ENCODE peak calls at places on chromosomes 5 and 9, in ten cellular contexts. V is kidney tubule cell; Y is lower leg skin; S is left lobe of liver; X is natural killer cell; K is NCI-H1092 treated with DMSO at 0.1 percent for 48 hours; O is stimulated activated CD4-positive, alpha-beta T cell treated with anti-CD3 and anti-CD28 coated beads, Interleukin-4, amount 100 ng/mL, for 4 hours; B is KBM-7; W is heart left ventricle; Z is Caki2. U is an unnamed sample.

GRCh38 chr5:168822745-168823281 is 243.6 kb upstream of the PANK3 start:
- DNase-seq in V (peak), Y (no peak), S (no peak), X (no peak), K (no peak), O (no peak), B (no peak), W (no peak), Z (peak), U (no peak)

GRCh38 chr9:12875216-12875615 is 100.4 kb downstream of the LURAP1L start:
- DNase-seq in V (peak), Y (no peak), S (no peak), X (no peak), K (no peak), O (no peak), B (no peak), W (no peak), Z (peak), U (no peak)

GRCh38 chr5:142849880-142850279 is 79.7 kb downstream of the ARHGAP26 start:
- DNase-seq in V (no peak), Y (no peak), S (no peak), X (no peak), K (no peak), O (no peak), B (no peak), W (no peak), Z (no peak), U (no peak)

GRCh38 chr9:123322771-123323481 is 33.1 kb upstream of the CRB2 start:
- DNase-seq in V (no peak), Y (no peak), S (no peak), X (peak), K (no peak), O (peak), B (peak), W (no peak), Z (no peak), U (no peak)

GRCh38 chr5:54361683-54362411 is 51.5 kb upstream of the ARL15 start:
- DNase-seq in V (no peak), Y (no peak), S (no peak), X (no peak), K (no peak), O (no peak), B (no peak), W (no peak), Z (no peak), U (no peak)

GRCh38 chr9:84811072-84811725 is 141.7 kb downstream of the NTRK2 start:
- DNase-seq in V (no peak), Y (no peak), S (no peak), X (no peak), K (no peak), O (no peak), B (no peak), W (no peak), Z (no peak), U (no peak)

GRCh38 chr9:114895605-114896004 is 34.8 kb downstream of the TNFSF8 start:
- DNase-seq in V (no peak), Y (no peak), S (no peak), X (no peak), K (no peak), O (no peak), B (no peak), W (no peak), Z (no peak), U (no peak)

GRCh38 chr5:100444961-100445360 is 90.2 kb upstream of the FAM174A start:
- DNase-seq in V (peak), Y (no peak), S (no peak), X (no peak), K (no peak), O (no peak), B (no peak), W (no peak), Z (no peak), U (no peak)

GRCh38 chr5:43110606-43111170 is 10.0 kb upstream of the ZNF131 start:
- DNase-seq in V (peak), Y (no peak), S (no peak), X (no peak), K (no peak), O (peak), B (no peak), W (no peak), Z (no peak), U (no peak)

GRCh38 chr5:17069995-17070405 is 133.9 kb upstream of the MYO10 start:
- DNase-seq in V (peak), Y (no peak), S (no peak), X (no peak), K (no peak), O (no peak), B (no peak), W (no peak), Z (peak), U (no peak)

GRCh38 chr5:158886086-158886485 is 213.6 kb downstream of the EBF1 start:
- DNase-seq in V (no peak), Y (no peak), S (no peak), X (no peak), K (no peak), O (no peak), B (no peak), W (no peak), Z (no peak), U (no peak)

GRCh38 chr5:154723740-154724505 is 31.3 kb upstream of the LARP1 start:
- DNase-seq in V (no peak), Y (no peak), S (no peak), X (no peak), K (no peak), O (no peak), B (no peak), W (no peak), Z (no peak), U (no peak)

GRCh38 chr5:95967236-95967635 is 5.6 kb upstream of the ELL2 start:
- DNase-seq in V (no peak), Y (no peak), S (no peak), X (no peak), K (no peak), O (no peak), B (no peak), W (no peak), Z (no peak), U (no peak)

GRCh38 chr9:84759300-84759750 is 89.8 kb downstream of the NTRK2 start:
- DNase-seq in V (peak), Y (no peak), S (no peak), X (no peak), K (no peak), O (peak), B (no peak), W (no peak), Z (no peak), U (peak)

GRCh38 chr9:92807031-92807756 is 42.6 kb upstream of the BICD2 start:
- DNase-seq in V (no peak), Y (no peak), S (no peak), X (no peak), K (no peak), O (no peak), B (no peak), W (no peak), Z (no peak), U (no peak)

GRCh38 chr5:142283304-142283703 is 41.5 kb downstream of the SPRY4 start:
- DNase-seq in V (no peak), Y (no peak), S (no peak), X (no peak), K (no peak), O (no peak), B (no peak), W (no peak), Z (no peak), U (no peak)

GRCh38 chr9:98300611-98301010 is 45.2 kb upstream of the TBC1D2 start:
- DNase-seq in V (no peak), Y (no peak), S (no peak), X (no peak), K (no peak), O (no peak), B (no peak), W (no peak), Z (no peak), U (no peak)

GRCh38 chr5:166907314-166907713 is 1384.1 kb upstream of the WWC1 start:
- DNase-seq in V (peak), Y (no peak), S (no peak), X (no peak), K (no peak), O (no peak), B (no peak), W (no peak), Z (peak), U (no peak)

GRCh38 chr5:112418412-112419049 is 546 bp downstream of the EPB41L4A start:
- DNase-seq in V (peak), Y (no peak), S (no peak), X (peak), K (no peak), O (no peak), B (no peak), W (peak), Z (peak), U (no peak)

GRCh38 chr9:113164536-113165300 is 13.9 kb downstream of the SLC31A2 start:
- DNase-seq in V (peak), Y (no peak), S (no peak), X (no peak), K (no peak), O (no peak), B (no peak), W (peak), Z (no peak), U (no peak)

GRCh38 chr5:10734832-10735231 is 26.2 kb downstream of the DAP start:
- DNase-seq in V (peak), Y (no peak), S (no peak), X (no peak), K (no peak), O (no peak), B (no peak), W (no peak), Z (no peak), U (no peak)

GRCh38 chr9:36826581-36826980 is 207.5 kb downstream of the PAX5 start:
- DNase-seq in V (no peak), Y (peak), S (no peak), X (no peak), K (no peak), O (no peak), B (no peak), W (no peak), Z (no peak), U (no peak)

GRCh38 chr9:125472926-125473701 is 211.5 kb downstream of the GAPVD1 start:
- DNase-seq in V (peak), Y (no peak), S (no peak), X (no peak), K (peak), O (no peak), B (no peak), W (no peak), Z (peak), U (no peak)

GRCh38 chr5:43572357-43572756 is 15.5 kb upstream of the PAIP1 start:
- DNase-seq in V (no peak), Y (no peak), S (no peak), X (no peak), K (no peak), O (no peak), B (no peak), W (no peak), Z (no peak), U (no peak)

GRCh38 chr9:20623021-20623747 is 885 bp upstream of the MLLT3 start:
- DNase-seq in V (peak), Y (peak), S (peak), X (peak), K (peak), O (peak), B (peak), W (peak), Z (no peak), U (no peak)

GRCh38 chr5:9589049-9589835 is 40.9 kb downstream of the TAS2R1 start:
- DNase-seq in V (no peak), Y (no peak), S (no peak), X (no peak), K (no peak), O (no peak), B (no peak), W (no peak), Z (no peak), U (no peak)

GRCh38 chr9:82273121-82273520 is 284.5 kb downstream of the SPATA31D1 start:
- DNase-seq in V (peak), Y (no peak), S (no peak), X (no peak), K (no peak), O (no peak), B (no peak), W (no peak), Z (no peak), U (no peak)

GRCh38 chr5:169848271-169848670 is 132.0 kb downstream of the INSYN2B start:
- DNase-seq in V (no peak), Y (no peak), S (no peak), X (no peak), K (no peak), O (no peak), B (no peak), W (no peak), Z (no peak), U (no peak)

GRCh38 chr9:89278997-89279739 is 31.8 kb upstream of the CKS2 start:
- DNase-seq in V (peak), Y (no peak), S (no peak), X (no peak), K (peak), O (no peak), B (peak), W (no peak), Z (peak), U (peak)

GRCh38 chr9:16705121-16705604 is 165.3 kb downstream of the BNC2 start:
- DNase-seq in V (peak), Y (peak), S (peak), X (no peak), K (peak), O (no peak), B (no peak), W (peak), Z (peak), U (peak)

GRCh38 chr5:127959152-127959764 is 124.3 kb upstream of the SLC12A2 start:
- DNase-seq in V (peak), Y (no peak), S (no peak), X (no peak), K (peak), O (no peak), B (peak), W (peak), Z (peak), U (peak)

GRCh38 chr5:79809743-79810142 is 120.1 kb downstream of the CMYA5 start:
- DNase-seq in V (no peak), Y (no peak), S (no peak), X (no peak), K (no peak), O (no peak), B (no peak), W (no peak), Z (no peak), U (no peak)

GRCh38 chr5:137254695-137255094 is 244.4 kb downstream of the SPOCK1 start:
- DNase-seq in V (no peak), Y (no peak), S (no peak), X (no peak), K (no peak), O (no peak), B (no peak), W (no peak), Z (no peak), U (no peak)

GRCh38 chr9:115360122-115360521 is 242.2 kb upstream of the TNC start:
- DNase-seq in V (no peak), Y (no peak), S (no peak), X (no peak), K (no peak), O (no peak), B (no peak), W (no peak), Z (no peak), U (no peak)

GRCh38 chr5:178637356-178638069 is 10.7 kb upstream of the CLK4 start:
- DNase-seq in V (peak), Y (no peak), S (no peak), X (no peak), K (no peak), O (no peak), B (no peak), W (no peak), Z (peak), U (no peak)